ENCODE peak calls at places on chromosomes 6 and 20, in ten cellular contexts. One of them, this sample, is unnamed.

GRCh38 chr20:62062661-62063600 is 2.8 kb downstream of the TAF4 start:
- DNase-seq in astrocyte of the spinal cord: no peak
- DNase-seq in CD4-positive, alpha-beta memory T cell: no peak
- DNase-seq in adrenal gland: no peak
- DNase-seq in MM.1S: no peak
- DNase-seq in IMR-90: no peak
- DNase-seq in BJ: no peak
- DNase-seq in right cardiac atrium: no peak
- DNase-seq in cardiac muscle cell: no peak
- DNase-seq in DND-41: no peak
- DNase-seq in this sample: no peak

GRCh38 chr20:44087857-44088120 is 99.2 kb downstream of the JPH2 start:
- DNase-seq in DND-41: no peak
- DNase-seq in MM.1S: no peak
- DNase-seq in CD4-positive, alpha-beta memory T cell: no peak
- DNase-seq in IMR-90: no peak
- DNase-seq in astrocyte of the spinal cord: no peak
- DNase-seq in BJ: no peak
- DNase-seq in cardiac muscle cell: no peak
- DNase-seq in right cardiac atrium: no peak
- DNase-seq in adrenal gland: no peak
- DNase-seq in this sample: no peak

GRCh38 chr20:23265226-23265625 is 85.4 kb upstream of the NXT1 start:
- DNase-seq in astrocyte of the spinal cord: peak; percentile 58
- DNase-seq in cardiac muscle cell: peak; percentile 55
- DNase-seq in adrenal gland: no peak
- DNase-seq in CD4-positive, alpha-beta memory T cell: no peak
- DNase-seq in IMR-90: peak; percentile 41
- DNase-seq in right cardiac atrium: no peak
- DNase-seq in BJ: no peak
- DNase-seq in DND-41: no peak
- DNase-seq in MM.1S: no peak
- DNase-seq in this sample: no peak

GRCh38 chr6:66662196-66662595 is 955.2 kb upstream of the EYS start:
- DNase-seq in BJ: no peak
- DNase-seq in DND-41: no peak
- DNase-seq in IMR-90: peak; percentile 1
- DNase-seq in CD4-positive, alpha-beta memory T cell: no peak
- DNase-seq in right cardiac atrium: no peak
- DNase-seq in astrocyte of the spinal cord: peak; percentile 63
- DNase-seq in adrenal gland: no peak
- DNase-seq in cardiac muscle cell: peak; percentile 58
- DNase-seq in MM.1S: no peak
- DNase-seq in this sample: peak; percentile 19

GRCh38 chr20:63977392-63978276 is 1.8 kb downstream of the SAMD10 start:
- DNase-seq in right cardiac atrium: no peak
- DNase-seq in cardiac muscle cell: peak; percentile 75
- DNase-seq in DND-41: no peak
- DNase-seq in adrenal gland: peak; percentile 62
- DNase-seq in BJ: no peak
- DNase-seq in CD4-positive, alpha-beta memory T cell: peak; percentile 18
- DNase-seq in MM.1S: no peak
- DNase-seq in IMR-90: peak; percentile 88
- DNase-seq in astrocyte of the spinal cord: peak; percentile 78
- DNase-seq in this sample: no peak

GRCh38 chr20:37697314-37697713 is 3.5 kb downstream of the CTNNBL1 start:
- DNase-seq in CD4-positive, alpha-beta memory T cell: no peak
- DNase-seq in cardiac muscle cell: no peak
- DNase-seq in DND-41: no peak
- DNase-seq in MM.1S: no peak
- DNase-seq in BJ: no peak
- DNase-seq in IMR-90: no peak
- DNase-seq in right cardiac atrium: no peak
- DNase-seq in astrocyte of the spinal cord: no peak
- DNase-seq in adrenal gland: no peak
- DNase-seq in this sample: no peak

GRCh38 chr20:21390768-21391167 is 6.6 kb downstream of the NKX2-4 start:
- DNase-seq in cardiac muscle cell: no peak
- DNase-seq in astrocyte of the spinal cord: no peak
- DNase-seq in DND-41: no peak
- DNase-seq in BJ: no peak
- DNase-seq in MM.1S: no peak
- DNase-seq in IMR-90: no peak
- DNase-seq in CD4-positive, alpha-beta memory T cell: no peak
- DNase-seq in right cardiac atrium: no peak
- DNase-seq in adrenal gland: no peak
- DNase-seq in this sample: no peak

GRCh38 chr6:131918650-131919355 is 32.4 kb downstream of the CCN2 start:
- DNase-seq in DND-41: no peak
- DNase-seq in right cardiac atrium: no peak
- DNase-seq in cardiac muscle cell: no peak
- DNase-seq in CD4-positive, alpha-beta memory T cell: no peak
- DNase-seq in MM.1S: no peak
- DNase-seq in IMR-90: no peak
- DNase-seq in astrocyte of the spinal cord: no peak
- DNase-seq in adrenal gland: no peak
- DNase-seq in BJ: no peak
- DNase-seq in this sample: no peak

GRCh38 chr6:87925373-87926060 is 122.1 kb upstream of the SPACA1 start:
- DNase-seq in BJ: no peak
- DNase-seq in IMR-90: no peak
- DNase-seq in cardiac muscle cell: no peak
- DNase-seq in MM.1S: peak; percentile 90
- DNase-seq in right cardiac atrium: no peak
- DNase-seq in CD4-positive, alpha-beta memory T cell: no peak
- DNase-seq in astrocyte of the spinal cord: no peak
- DNase-seq in adrenal gland: no peak
- DNase-seq in DND-41: no peak
- DNase-seq in this sample: no peak

GRCh38 chr6:99233219-99233618 is 116.3 kb downstream of the FAXC start:
- DNase-seq in MM.1S: no peak
- DNase-seq in cardiac muscle cell: no peak
- DNase-seq in IMR-90: no peak
- DNase-seq in astrocyte of the spinal cord: no peak
- DNase-seq in adrenal gland: no peak
- DNase-seq in DND-41: no peak
- DNase-seq in BJ: no peak
- DNase-seq in CD4-positive, alpha-beta memory T cell: no peak
- DNase-seq in right cardiac atrium: no peak
- DNase-seq in this sample: no peak

GRCh38 chr6:31792741-31793140 is 2.8 kb downstream of the VARS1 start:
- DNase-seq in BJ: no peak
- DNase-seq in astrocyte of the spinal cord: peak; percentile 50
- DNase-seq in cardiac muscle cell: peak; percentile 18
- DNase-seq in adrenal gland: peak; percentile 69
- DNase-seq in CD4-positive, alpha-beta memory T cell: no peak
- DNase-seq in DND-41: no peak
- DNase-seq in right cardiac atrium: no peak
- DNase-seq in MM.1S: no peak
- DNase-seq in IMR-90: peak; percentile 43
- DNase-seq in this sample: no peak

GRCh38 chr6:135105710-135106109 is 51.1 kb upstream of the HBS1L start:
- DNase-seq in CD4-positive, alpha-beta memory T cell: no peak
- DNase-seq in MM.1S: no peak
- DNase-seq in adrenal gland: no peak
- DNase-seq in right cardiac atrium: no peak
- DNase-seq in cardiac muscle cell: no peak
- DNase-seq in astrocyte of the spinal cord: no peak
- DNase-seq in DND-41: no peak
- DNase-seq in BJ: no peak
- DNase-seq in IMR-90: no peak
- DNase-seq in this sample: no peak

GRCh38 chr6:31575335-31575901 is at the start of gene TNF:
- DNase-seq in CD4-positive, alpha-beta memory T cell: peak; percentile 74
- DNase-seq in right cardiac atrium: peak; percentile 46
- DNase-seq in BJ: no peak
- DNase-seq in adrenal gland: peak; percentile 50
- DNase-seq in DND-41: peak; percentile 92
- DNase-seq in astrocyte of the spinal cord: no peak
- DNase-seq in cardiac muscle cell: no peak
- DNase-seq in MM.1S: no peak
- DNase-seq in IMR-90: no peak
- DNase-seq in this sample: no peak

GRCh38 chr6:147207351-147207750 is 3.1 kb downstream of the STXBP5 start:
- DNase-seq in IMR-90: no peak
- DNase-seq in right cardiac atrium: no peak
- DNase-seq in astrocyte of the spinal cord: no peak
- DNase-seq in MM.1S: no peak
- DNase-seq in DND-41: no peak
- DNase-seq in adrenal gland: no peak
- DNase-seq in BJ: no peak
- DNase-seq in CD4-positive, alpha-beta memory T cell: no peak
- DNase-seq in cardiac muscle cell: peak; percentile 51
- DNase-seq in this sample: no peak

GRCh38 chr6:52643158-52643557 is 27.8 kb upstream of the TMEM14A start:
- DNase-seq in cardiac muscle cell: no peak
- DNase-seq in right cardiac atrium: no peak
- DNase-seq in adrenal gland: no peak
- DNase-seq in DND-41: no peak
- DNase-seq in MM.1S: no peak
- DNase-seq in astrocyte of the spinal cord: no peak
- DNase-seq in CD4-positive, alpha-beta memory T cell: no peak
- DNase-seq in IMR-90: peak; percentile 45
- DNase-seq in BJ: no peak
- DNase-seq in this sample: no peak

GRCh38 chr20:25293910-25294458 is 46.1 kb downstream of the PYGB start:
- DNase-seq in right cardiac atrium: no peak
- DNase-seq in IMR-90: no peak
- DNase-seq in astrocyte of the spinal cord: no peak
- DNase-seq in CD4-positive, alpha-beta memory T cell: no peak
- DNase-seq in DND-41: no peak
- DNase-seq in adrenal gland: no peak
- DNase-seq in BJ: no peak
- DNase-seq in MM.1S: no peak
- DNase-seq in cardiac muscle cell: no peak
- DNase-seq in this sample: no peak

GRCh38 chr6:52598123-52598823 is 21.4 kb upstream of the TRAM2 start:
- DNase-seq in IMR-90: peak; percentile 74
- DNase-seq in right cardiac atrium: peak; percentile 73
- DNase-seq in astrocyte of the spinal cord: peak; percentile 81
- DNase-seq in CD4-positive, alpha-beta memory T cell: no peak
- DNase-seq in DND-41: peak; percentile 49
- DNase-seq in BJ: no peak
- DNase-seq in cardiac muscle cell: peak; percentile 88
- DNase-seq in adrenal gland: peak; percentile 80
- DNase-seq in MM.1S: no peak
- DNase-seq in this sample: no peak

GRCh38 chr6:160927416-160927815 is 64.2 kb upstream of the MAP3K4 start:
- DNase-seq in cardiac muscle cell: no peak
- DNase-seq in MM.1S: no peak
- DNase-seq in DND-41: no peak
- DNase-seq in BJ: no peak
- DNase-seq in astrocyte of the spinal cord: no peak
- DNase-seq in CD4-positive, alpha-beta memory T cell: no peak
- DNase-seq in right cardiac atrium: no peak
- DNase-seq in adrenal gland: no peak
- DNase-seq in IMR-90: no peak
- DNase-seq in this sample: no peak

GRCh38 chr6:160931378-160932343 is 59.9 kb upstream of the MAP3K4 start:
- DNase-seq in DND-41: no peak
- DNase-seq in CD4-positive, alpha-beta memory T cell: peak; percentile 15
- DNase-seq in MM.1S: no peak
- DNase-seq in IMR-90: no peak
- DNase-seq in right cardiac atrium: no peak
- DNase-seq in cardiac muscle cell: no peak
- DNase-seq in adrenal gland: peak; percentile 9
- DNase-seq in BJ: no peak
- DNase-seq in astrocyte of the spinal cord: peak; percentile 8
- DNase-seq in this sample: no peak

GRCh38 chr6:160929831-160930230 is 61.7 kb upstream of the MAP3K4 start:
- DNase-seq in CD4-positive, alpha-beta memory T cell: no peak
- DNase-seq in DND-41: no peak
- DNase-seq in BJ: no peak
- DNase-seq in right cardiac atrium: no peak
- DNase-seq in MM.1S: no peak
- DNase-seq in cardiac muscle cell: no peak
- DNase-seq in astrocyte of the spinal cord: no peak
- DNase-seq in adrenal gland: no peak
- DNase-seq in IMR-90: no peak
- DNase-seq in this sample: no peak

GRCh38 chr6:160933256-160933655 is 58.3 kb upstream of the MAP3K4 start:
- DNase-seq in DND-41: no peak
- DNase-seq in right cardiac atrium: peak; percentile 22
- DNase-seq in MM.1S: no peak
- DNase-seq in cardiac muscle cell: no peak
- DNase-seq in adrenal gland: no peak
- DNase-seq in astrocyte of the spinal cord: no peak
- DNase-seq in CD4-positive, alpha-beta memory T cell: no peak
- DNase-seq in BJ: no peak
- DNase-seq in IMR-90: no peak
- DNase-seq in this sample: peak; percentile 6

GRCh38 chr6:160930547-160931377 is 60.8 kb upstream of the MAP3K4 start:
- DNase-seq in IMR-90: peak; percentile 71
- DNase-seq in DND-41: no peak
- DNase-seq in MM.1S: peak; percentile 18
- DNase-seq in astrocyte of the spinal cord: peak; percentile 78
- DNase-seq in BJ: peak; percentile 16
- DNase-seq in adrenal gland: peak; percentile 79
- DNase-seq in right cardiac atrium: peak; percentile 74
- DNase-seq in CD4-positive, alpha-beta memory T cell: peak; percentile 50
- DNase-seq in cardiac muscle cell: peak; percentile 91
- DNase-seq in this sample: no peak
- H3K4me3 ChIP-seq in IMR-90: peak overlapping the region; percentile 46
- H3K4me3 ChIP-seq in DND-41: no peak overlapping the region
- H3K4me3 ChIP-seq in MM.1S: peak overlapping the region; percentile 41
- H3K4me3 ChIP-seq in astrocyte of the spinal cord: peak overlapping the region; percentile 55
- H3K4me3 ChIP-seq in BJ: peak overlapping the region; percentile 42
- H3K4me3 ChIP-seq in adrenal gland: no peak overlapping the region
- H3K4me3 ChIP-seq in right cardiac atrium: peak overlapping the region; percentile 51
- H3K4me3 ChIP-seq in CD4-positive, alpha-beta memory T cell: peak overlapping the region; percentile 44
- H3K4me3 ChIP-seq in cardiac muscle cell: peak overlapping the region; percentile 45
- H3K4me3 ChIP-seq in this sample: no peak overlapping the region

GRCh38 chr6:40885139-40885774 is 153.8 kb downstream of the UNC5CL start:
- DNase-seq in CD4-positive, alpha-beta memory T cell: no peak
- DNase-seq in astrocyte of the spinal cord: no peak
- DNase-seq in DND-41: no peak
- DNase-seq in IMR-90: no peak
- DNase-seq in cardiac muscle cell: no peak
- DNase-seq in BJ: no peak
- DNase-seq in right cardiac atrium: no peak
- DNase-seq in MM.1S: no peak
- DNase-seq in adrenal gland: no peak
- DNase-seq in this sample: no peak
- H3K4me3 ChIP-seq in CD4-positive, alpha-beta memory T cell: no peak overlapping the region
- H3K4me3 ChIP-seq in astrocyte of the spinal cord: no peak overlapping the region
- H3K4me3 ChIP-seq in DND-41: no peak overlapping the region
- H3K4me3 ChIP-seq in IMR-90: no peak overlapping the region
- H3K4me3 ChIP-seq in cardiac muscle cell: no peak overlapping the region
- H3K4me3 ChIP-seq in BJ: no peak overlapping the region
- H3K4me3 ChIP-seq in right cardiac atrium: no peak overlapping the region
- H3K4me3 ChIP-seq in MM.1S: no peak overlapping the region
- H3K4me3 ChIP-seq in adrenal gland: no peak overlapping the region
- H3K4me3 ChIP-seq in this sample: no peak overlapping the region

GRCh38 chr6:75488026-75488425 is 5.6 kb downstream of the FILIP1 start:
- DNase-seq in MM.1S: no peak
- DNase-seq in cardiac muscle cell: peak; percentile 88
- DNase-seq in adrenal gland: no peak
- DNase-seq in BJ: no peak
- DNase-seq in astrocyte of the spinal cord: peak; percentile 29
- DNase-seq in right cardiac atrium: no peak
- DNase-seq in DND-41: no peak
- DNase-seq in CD4-positive, alpha-beta memory T cell: no peak
- DNase-seq in IMR-90: peak; percentile 84
- DNase-seq in this sample: no peak
- H3K4me3 ChIP-seq in MM.1S: no peak overlapping the region
- H3K4me3 ChIP-seq in cardiac muscle cell: peak overlapping the region; percentile 64
- H3K4me3 ChIP-seq in adrenal gland: no peak overlapping the region
- H3K4me3 ChIP-seq in BJ: no peak overlapping the region
- H3K4me3 ChIP-seq in astrocyte of the spinal cord: no peak overlapping the region
- H3K4me3 ChIP-seq in right cardiac atrium: peak overlapping the region; percentile 25
- H3K4me3 ChIP-seq in DND-41: no peak overlapping the region
- H3K4me3 ChIP-seq in CD4-positive, alpha-beta memory T cell: no peak overlapping the region
- H3K4me3 ChIP-seq in IMR-90: no peak overlapping the region
- H3K4me3 ChIP-seq in this sample: no peak overlapping the region

GRCh38 chr6:120083186-120083585 is 733.6 kb upstream of the MAN1A1 start:
- DNase-seq in CD4-positive, alpha-beta memory T cell: no peak
- DNase-seq in cardiac muscle cell: no peak
- DNase-seq in DND-41: no peak
- DNase-seq in BJ: no peak
- DNase-seq in MM.1S: no peak
- DNase-seq in astrocyte of the spinal cord: no peak
- DNase-seq in adrenal gland: no peak
- DNase-seq in right cardiac atrium: no peak
- DNase-seq in IMR-90: no peak
- DNase-seq in this sample: no peak
- H3K4me3 ChIP-seq in CD4-positive, alpha-beta memory T cell: no peak overlapping the region
- H3K4me3 ChIP-seq in cardiac muscle cell: no peak overlapping the region
- H3K4me3 ChIP-seq in DND-41: no peak overlapping the region
- H3K4me3 ChIP-seq in BJ: no peak overlapping the region
- H3K4me3 ChIP-seq in MM.1S: no peak overlapping the region
- H3K4me3 ChIP-seq in astrocyte of the spinal cord: no peak overlapping the region
- H3K4me3 ChIP-seq in adrenal gland: no peak overlapping the region
- H3K4me3 ChIP-seq in right cardiac atrium: no peak overlapping the region
- H3K4me3 ChIP-seq in IMR-90: no peak overlapping the region
- H3K4me3 ChIP-seq in this sample: no peak overlapping the region

This sample was measured in Jurkat, Clone E6-1.